ENCODE peak calls at places on chromosome 4, in seven cellular contexts. One of them, this sample, is unnamed. For H3K27me3, the result is how much of the 10 kb centered on the place peaks cover.

GRCh38 chr4:10643600-10644425 is 40.8 kb downstream of the CLNK start:
- DNase-seq in tibial nerve: no peak
- DNase-seq in right lobe of liver: no peak
- DNase-seq in A673: no peak
- DNase-seq in body of pancreas: no peak
- DNase-seq in GM06990: no peak
- DNase-seq in IMR-90: peak
- DNase-seq in this sample: no peak

GRCh38 chr4:102259081-102259480 is 86.2 kb downstream of the SLC39A8 start:
- DNase-seq in tibial nerve: no peak
- DNase-seq in right lobe of liver: no peak
- DNase-seq in A673: no peak
- DNase-seq in body of pancreas: no peak
- DNase-seq in GM06990: no peak
- DNase-seq in IMR-90: no peak
- DNase-seq in this sample: no peak

GRCh38 chr4:182267048-182267447 is 23.8 kb downstream of the TENM3 start:
- DNase-seq in tibial nerve: no peak
- DNase-seq in right lobe of liver: no peak
- DNase-seq in A673: no peak
- DNase-seq in body of pancreas: no peak
- DNase-seq in GM06990: no peak
- DNase-seq in IMR-90: no peak
- DNase-seq in this sample: no peak

GRCh38 chr4:115110191-115111166 is 2.9 kb downstream of the NDST4 start:
- DNase-seq in tibial nerve: no peak
- DNase-seq in right lobe of liver: no peak
- DNase-seq in A673: peak
- DNase-seq in body of pancreas: peak
- DNase-seq in GM06990: no peak
- DNase-seq in IMR-90: no peak
- DNase-seq in this sample: no peak

GRCh38 chr4:164943192-164943591 is 34.3 kb downstream of the TRIM61 start:
- DNase-seq in tibial nerve: no peak
- DNase-seq in right lobe of liver: no peak
- DNase-seq in A673: no peak
- DNase-seq in body of pancreas: no peak
- DNase-seq in GM06990: no peak
- DNase-seq in IMR-90: no peak
- DNase-seq in this sample: no peak

GRCh38 chr4:60134106-60134505 is 1066.0 kb upstream of the ADGRL3 start:
- DNase-seq in tibial nerve: no peak
- DNase-seq in right lobe of liver: no peak
- DNase-seq in A673: no peak
- DNase-seq in body of pancreas: no peak
- DNase-seq in GM06990: no peak
- DNase-seq in IMR-90: no peak
- DNase-seq in this sample: no peak

GRCh38 chr4:79663157-79663556 is 255.1 kb upstream of the GK2 start:
- DNase-seq in tibial nerve: no peak
- DNase-seq in right lobe of liver: no peak
- DNase-seq in A673: no peak
- DNase-seq in body of pancreas: no peak
- DNase-seq in GM06990: no peak
- DNase-seq in IMR-90: no peak
- DNase-seq in this sample: no peak

GRCh38 chr4:4608214-4608537 is 66.3 kb upstream of the STX18 start:
- DNase-seq in tibial nerve: no peak
- DNase-seq in right lobe of liver: no peak
- DNase-seq in A673: no peak
- DNase-seq in body of pancreas: no peak
- DNase-seq in GM06990: no peak
- DNase-seq in IMR-90: no peak
- DNase-seq in this sample: no peak

GRCh38 chr4:79331126-79331876 is 5.4 kb upstream of the NAA11 start:
- DNase-seq in tibial nerve: no peak
- DNase-seq in right lobe of liver: no peak
- DNase-seq in A673: peak
- DNase-seq in body of pancreas: no peak
- DNase-seq in GM06990: no peak
- DNase-seq in IMR-90: no peak
- DNase-seq in this sample: no peak

GRCh38 chr4:2814627-2815026 is 21.7 kb downstream of the SH3BP2 start:
- DNase-seq in tibial nerve: no peak
- DNase-seq in right lobe of liver: no peak
- DNase-seq in A673: no peak
- DNase-seq in body of pancreas: no peak
- DNase-seq in GM06990: no peak
- DNase-seq in IMR-90: no peak
- DNase-seq in this sample: no peak

GRCh38 chr4:183343730-183344129 is 21.5 kb upstream of the CLDN24 start:
- DNase-seq in tibial nerve: no peak
- DNase-seq in right lobe of liver: no peak
- DNase-seq in A673: no peak
- DNase-seq in body of pancreas: no peak
- DNase-seq in GM06990: no peak
- DNase-seq in IMR-90: no peak
- DNase-seq in this sample: no peak

GRCh38 chr4:8254076-8254475 is 15.5 kb upstream of the HTRA3 start:
- DNase-seq in tibial nerve: no peak
- DNase-seq in right lobe of liver: no peak
- DNase-seq in A673: no peak
- DNase-seq in body of pancreas: no peak
- DNase-seq in GM06990: no peak
- DNase-seq in IMR-90: no peak
- DNase-seq in this sample: no peak

GRCh38 chr4:39706829-39707511 is 9.0 kb downstream of the UBE2K start:
- DNase-seq in tibial nerve: no peak
- DNase-seq in right lobe of liver: no peak
- DNase-seq in A673: no peak
- DNase-seq in body of pancreas: no peak
- DNase-seq in GM06990: no peak
- DNase-seq in IMR-90: no peak
- DNase-seq in this sample: no peak

GRCh38 chr4:3115637-3116300 is 41.3 kb downstream of the HTT start:
- DNase-seq in tibial nerve: no peak
- DNase-seq in right lobe of liver: no peak
- DNase-seq in A673: no peak
- DNase-seq in body of pancreas: no peak
- DNase-seq in GM06990: no peak
- DNase-seq in IMR-90: peak
- DNase-seq in this sample: no peak

GRCh38 chr4:139920552-139920951 is 233.4 kb downstream of the MAML3 start:
- DNase-seq in tibial nerve: no peak
- DNase-seq in right lobe of liver: no peak
- DNase-seq in A673: no peak
- DNase-seq in body of pancreas: no peak
- DNase-seq in GM06990: no peak
- DNase-seq in IMR-90: no peak
- DNase-seq in this sample: no peak

GRCh38 chr4:185774076-185774731 is 37.8 kb downstream of the SORBS2 start:
- DNase-seq in tibial nerve: no peak
- DNase-seq in right lobe of liver: peak
- DNase-seq in A673: no peak
- DNase-seq in body of pancreas: peak
- DNase-seq in GM06990: no peak
- DNase-seq in IMR-90: no peak
- DNase-seq in this sample: no peak

GRCh38 chr4:156803056-156803455 is 168.5 kb downstream of the PDGFC start:
- DNase-seq in tibial nerve: no peak
- DNase-seq in right lobe of liver: no peak
- DNase-seq in A673: no peak
- DNase-seq in body of pancreas: no peak
- DNase-seq in GM06990: no peak
- DNase-seq in IMR-90: peak
- DNase-seq in this sample: no peak

GRCh38 chr4:17865866-17866363 is 55.1 kb downstream of the NCAPG start:
- DNase-seq in tibial nerve: no peak
- DNase-seq in right lobe of liver: no peak
- DNase-seq in A673: no peak
- DNase-seq in body of pancreas: no peak
- DNase-seq in GM06990: no peak
- DNase-seq in IMR-90: no peak
- DNase-seq in this sample: no peak

GRCh38 chr4:137471895-137472294 is 60.4 kb downstream of the PCDH18 start:
- DNase-seq in tibial nerve: no peak
- DNase-seq in right lobe of liver: no peak
- DNase-seq in A673: no peak
- DNase-seq in body of pancreas: no peak
- DNase-seq in GM06990: no peak
- DNase-seq in IMR-90: peak
- DNase-seq in this sample: no peak

GRCh38 chr4:172830295-172830764 is 338.3 kb upstream of the GALNT7 start:
- DNase-seq in tibial nerve: no peak
- DNase-seq in right lobe of liver: no peak
- DNase-seq in A673: peak
- DNase-seq in body of pancreas: no peak
- DNase-seq in GM06990: no peak
- DNase-seq in IMR-90: peak
- DNase-seq in this sample: no peak

GRCh38 chr4:15353207-15353606 is 74.6 kb upstream of the C1QTNF7 start:
- DNase-seq in tibial nerve: no peak
- DNase-seq in right lobe of liver: no peak
- DNase-seq in A673: no peak
- DNase-seq in body of pancreas: no peak
- DNase-seq in GM06990: no peak
- DNase-seq in IMR-90: no peak
- DNase-seq in this sample: no peak

GRCh38 chr4:25171451-25171850 is 11.2 kb upstream of the SEPSECS start:
- DNase-seq in tibial nerve: no peak
- DNase-seq in right lobe of liver: no peak
- DNase-seq in A673: no peak
- DNase-seq in body of pancreas: no peak
- DNase-seq in GM06990: no peak
- DNase-seq in IMR-90: no peak
- DNase-seq in this sample: no peak

GRCh38 chr4:184102927-184103326 is 114.7 kb downstream of the ENPP6 start:
- DNase-seq in tibial nerve: no peak
- DNase-seq in right lobe of liver: no peak
- DNase-seq in A673: no peak
- DNase-seq in body of pancreas: peak
- DNase-seq in GM06990: no peak
- DNase-seq in IMR-90: no peak
- DNase-seq in this sample: no peak

GRCh38 chr4:65416875-65417274 is 253.4 kb downstream of the EPHA5 start:
- DNase-seq in tibial nerve: no peak
- DNase-seq in right lobe of liver: peak
- DNase-seq in A673: peak
- DNase-seq in body of pancreas: peak
- DNase-seq in GM06990: no peak
- DNase-seq in IMR-90: no peak
- DNase-seq in this sample: no peak

GRCh38 chr4:125368161-125368560 is 53.4 kb downstream of the FAT4 start:
- DNase-seq in tibial nerve: no peak
- DNase-seq in right lobe of liver: no peak
- DNase-seq in A673: peak
- DNase-seq in body of pancreas: no peak
- DNase-seq in GM06990: no peak
- DNase-seq in IMR-90: peak
- DNase-seq in this sample: no peak

GRCh38 chr4:111718763-111719537 is 426.3 kb upstream of the FAM241A start:
- DNase-seq in tibial nerve: no peak
- DNase-seq in right lobe of liver: no peak
- DNase-seq in A673: no peak
- DNase-seq in body of pancreas: no peak
- DNase-seq in GM06990: no peak
- DNase-seq in IMR-90: no peak
- DNase-seq in this sample: no peak

GRCh38 chr4:147480891-147481576 is at the start of gene EDNRA:
- DNase-seq in tibial nerve: no peak
- DNase-seq in right lobe of liver: peak
- DNase-seq in A673: peak
- DNase-seq in body of pancreas: no peak
- DNase-seq in GM06990: peak
- DNase-seq in IMR-90: peak
- DNase-seq in this sample: no peak
- H3K4me3 ChIP-seq in tibial nerve: peak
- H3K4me3 ChIP-seq in right lobe of liver: peak
- H3K4me3 ChIP-seq in A673: peak
- H3K4me3 ChIP-seq in body of pancreas: no peak
- H3K4me3 ChIP-seq in GM06990: no peak
- H3K4me3 ChIP-seq in IMR-90: peak
- H3K4me3 ChIP-seq in this sample: peak

DNA sequence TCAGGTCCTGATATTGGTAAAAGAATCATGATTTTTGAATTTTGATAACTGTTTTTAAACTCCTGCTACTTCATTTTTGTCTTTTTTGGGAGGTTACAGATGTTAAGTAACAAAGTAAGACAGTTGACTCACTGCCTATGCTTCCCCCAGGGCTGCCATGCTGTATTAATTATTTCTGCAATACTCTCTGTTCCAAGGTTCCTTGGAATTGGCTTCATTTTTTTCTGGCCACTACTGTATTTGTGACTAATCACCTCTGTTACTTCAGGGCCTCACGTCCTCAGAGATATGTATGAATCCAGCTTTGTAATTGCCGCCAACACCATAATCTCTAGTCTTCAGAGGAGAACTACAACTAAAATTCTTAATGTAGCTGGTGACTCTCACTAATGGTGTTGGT is 1729.3 kb downstream of the C4orf33 start:
- DNase-seq in tibial nerve: peak
- DNase-seq in right lobe of liver: no peak
- DNase-seq in A673: no peak
- DNase-seq in body of pancreas: no peak
- DNase-seq in GM06990: no peak
- DNase-seq in IMR-90: no peak
- DNase-seq in this sample: no peak
- H3K27me3 ChIP-seq in tibial nerve: under half
- H3K27me3 ChIP-seq in right lobe of liver: under half
- H3K27me3 ChIP-seq in A673: under half
- H3K27me3 ChIP-seq in body of pancreas: under half
- H3K27me3 ChIP-seq in GM06990: under half
- H3K27me3 ChIP-seq in IMR-90: under half
- H3K27me3 ChIP-seq in this sample: under half

GRCh38 chr4:66569228-66569627 is 898.9 kb upstream of the EPHA5 start:
- DNase-seq in tibial nerve: no peak
- DNase-seq in right lobe of liver: no peak
- DNase-seq in A673: no peak
- DNase-seq in body of pancreas: no peak
- DNase-seq in GM06990: no peak
- DNase-seq in IMR-90: no peak
- DNase-seq in this sample: no peak
- TF ChIP-seq CTCF in tibial nerve: no peak
- TF ChIP-seq CTCF in right lobe of liver: no peak
- TF ChIP-seq CTCF in A673: no peak
- TF ChIP-seq CTCF in body of pancreas: no peak
- TF ChIP-seq CTCF in GM06990: no peak
- TF ChIP-seq CTCF in IMR-90: no peak
- TF ChIP-seq CTCF in this sample: no peak

DNA sequence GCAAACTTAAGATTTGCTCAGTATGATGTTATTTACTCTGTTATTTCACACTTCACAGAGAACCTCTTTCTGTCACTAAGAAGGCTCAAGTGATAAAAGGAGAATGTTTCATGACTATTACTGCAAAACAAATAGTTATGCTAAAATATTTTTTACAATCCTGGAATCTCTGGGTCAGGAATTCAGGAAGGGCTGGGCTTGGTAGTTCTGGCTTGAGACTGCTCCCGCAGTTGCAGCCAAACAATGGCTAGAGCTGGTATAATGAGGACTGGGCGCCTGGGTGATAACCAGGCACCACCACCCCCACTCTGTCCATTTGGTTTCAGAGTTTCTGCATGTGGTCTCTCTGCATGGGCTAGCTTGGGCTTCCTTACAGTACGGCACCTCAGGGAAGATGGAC is 28.7 kb upstream of the SPP1 start:
- DNase-seq in tibial nerve: no peak
- DNase-seq in right lobe of liver: no peak
- DNase-seq in A673: no peak
- DNase-seq in body of pancreas: no peak
- DNase-seq in GM06990: no peak
- DNase-seq in IMR-90: no peak
- DNase-seq in this sample: no peak
- H3K4me3 ChIP-seq in tibial nerve: no peak
- H3K4me3 ChIP-seq in right lobe of liver: no peak
- H3K4me3 ChIP-seq in A673: no peak
- H3K4me3 ChIP-seq in body of pancreas: no peak
- H3K4me3 ChIP-seq in GM06990: no peak
- H3K4me3 ChIP-seq in IMR-90: no peak
- H3K4me3 ChIP-seq in this sample: no peak

This sample was measured in kidney epithelial cell.